ENCODE peak calls at places on chromosomes 3 and 15, in five cellular contexts. One of them, this sample, is unnamed.
A peak's percentile ranks its signal among the peaks of the same experiment; 100 is the strongest.

GRCh38 chr3:45139372-45139894 is 6.7 kb downstream of the CDCP1 start:
- DNase-seq in pancreas: no peak
- DNase-seq in cardiac muscle cell: no peak
- DNase-seq in fibroblast of pulmonary artery: no peak
- DNase-seq in mucosa of descending colon: no peak
- DNase-seq in this sample: peak; percentile 44

GRCh38 chr3:197027896-197028710 is 1.5 kb downstream of the MELTF start:
- DNase-seq in pancreas: no peak
- DNase-seq in cardiac muscle cell: no peak
- DNase-seq in fibroblast of pulmonary artery: no peak
- DNase-seq in mucosa of descending colon: no peak
- DNase-seq in this sample: no peak

GRCh38 chr3:135100349-135100741 is 305.3 kb downstream of the EPHB1 start:
- DNase-seq in pancreas: no peak
- DNase-seq in cardiac muscle cell: no peak
- DNase-seq in fibroblast of pulmonary artery: no peak
- DNase-seq in mucosa of descending colon: no peak
- DNase-seq in this sample: no peak

GRCh38 chr3:138442433-138442832 is 8.0 kb downstream of the ESYT3 start:
- DNase-seq in pancreas: no peak
- DNase-seq in cardiac muscle cell: no peak
- DNase-seq in fibroblast of pulmonary artery: peak; percentile 46
- DNase-seq in mucosa of descending colon: no peak
- DNase-seq in this sample: peak; percentile 36

GRCh38 chr15:86663304-86663703 is 583.6 kb downstream of the AGBL1 start:
- DNase-seq in pancreas: no peak
- DNase-seq in cardiac muscle cell: no peak
- DNase-seq in fibroblast of pulmonary artery: no peak
- DNase-seq in mucosa of descending colon: no peak
- DNase-seq in this sample: no peak

GRCh38 chr15:79834496-79834895 is 62.3 kb downstream of the MTHFS start:
- DNase-seq in pancreas: no peak
- DNase-seq in cardiac muscle cell: peak; percentile 96
- DNase-seq in fibroblast of pulmonary artery: no peak
- DNase-seq in mucosa of descending colon: no peak
- DNase-seq in this sample: no peak

GRCh38 chr3:100103558-100104441 is 10.5 kb downstream of the FILIP1L start:
- DNase-seq in pancreas: peak; percentile 41
- DNase-seq in cardiac muscle cell: no peak
- DNase-seq in fibroblast of pulmonary artery: peak; percentile 26
- DNase-seq in mucosa of descending colon: no peak
- DNase-seq in this sample: peak; percentile 69

GRCh38 chr3:43995078-43995928 is 246.4 kb upstream of the TOPAZ1 start:
- DNase-seq in pancreas: no peak
- DNase-seq in cardiac muscle cell: peak; percentile 41
- DNase-seq in fibroblast of pulmonary artery: no peak
- DNase-seq in mucosa of descending colon: no peak
- DNase-seq in this sample: peak; percentile 87

GRCh38 chr15:99928429-99928981 is 195.3 kb upstream of the LYSMD4 start:
- DNase-seq in pancreas: peak; percentile 83
- DNase-seq in cardiac muscle cell: peak; percentile 82
- DNase-seq in fibroblast of pulmonary artery: peak; percentile 82
- DNase-seq in mucosa of descending colon: peak; percentile 93
- DNase-seq in this sample: peak; percentile 78

GRCh38 chr3:57194641-57195040 is 5.1 kb downstream of the HESX1 start:
- DNase-seq in pancreas: no peak
- DNase-seq in cardiac muscle cell: no peak
- DNase-seq in fibroblast of pulmonary artery: no peak
- DNase-seq in mucosa of descending colon: no peak
- DNase-seq in this sample: no peak

GRCh38 chr3:165256554-165256953 is 60.4 kb upstream of the SLITRK3 start:
- DNase-seq in pancreas: no peak
- DNase-seq in cardiac muscle cell: no peak
- DNase-seq in fibroblast of pulmonary artery: no peak
- DNase-seq in mucosa of descending colon: no peak
- DNase-seq in this sample: no peak

GRCh38 chr15:80191897-80192595 is 39.2 kb downstream of the FAH start:
- DNase-seq in pancreas: no peak
- DNase-seq in cardiac muscle cell: no peak
- DNase-seq in fibroblast of pulmonary artery: no peak
- DNase-seq in mucosa of descending colon: no peak
- DNase-seq in this sample: no peak

GRCh38 chr3:36548712-36549111 is 168.4 kb downstream of the STAC start:
- DNase-seq in pancreas: no peak
- DNase-seq in cardiac muscle cell: no peak
- DNase-seq in fibroblast of pulmonary artery: no peak
- DNase-seq in mucosa of descending colon: no peak
- DNase-seq in this sample: no peak

GRCh38 chr15:34986326-34987181 is 1.5 kb downstream of the ZNF770 start:
- DNase-seq in pancreas: no peak
- DNase-seq in cardiac muscle cell: peak; percentile 28
- DNase-seq in fibroblast of pulmonary artery: no peak
- DNase-seq in mucosa of descending colon: no peak
- DNase-seq in this sample: no peak

GRCh38 chr3:46075816-46076215 is 48.5 kb upstream of the XCR1 start:
- DNase-seq in pancreas: no peak
- DNase-seq in cardiac muscle cell: no peak
- DNase-seq in fibroblast of pulmonary artery: no peak
- DNase-seq in mucosa of descending colon: no peak
- DNase-seq in this sample: no peak

GRCh38 chr3:23072672-23073071 is 130.5 kb upstream of the UBE2E2 start:
- DNase-seq in pancreas: no peak
- DNase-seq in cardiac muscle cell: no peak
- DNase-seq in fibroblast of pulmonary artery: no peak
- DNase-seq in mucosa of descending colon: no peak
- DNase-seq in this sample: no peak

GRCh38 chr3:59766165-59766872 is 716.5 kb upstream of the CFAP20DC start:
- DNase-seq in pancreas: no peak
- DNase-seq in cardiac muscle cell: no peak
- DNase-seq in fibroblast of pulmonary artery: peak; percentile 60
- DNase-seq in mucosa of descending colon: no peak
- DNase-seq in this sample: peak; percentile 92

GRCh38 chr3:72459588-72459987 is 388.7 kb downstream of the SHQ1 start:
- DNase-seq in pancreas: no peak
- DNase-seq in cardiac muscle cell: no peak
- DNase-seq in fibroblast of pulmonary artery: no peak
- DNase-seq in mucosa of descending colon: no peak
- DNase-seq in this sample: no peak

GRCh38 chr3:122074621-122075265 is 19.6 kb downstream of the CD86 start:
- DNase-seq in pancreas: peak; percentile 28
- DNase-seq in cardiac muscle cell: no peak
- DNase-seq in fibroblast of pulmonary artery: no peak
- DNase-seq in mucosa of descending colon: no peak
- DNase-seq in this sample: no peak

GRCh38 chr3:169044341-169045113 is 619.0 kb downstream of the MECOM start:
- DNase-seq in pancreas: no peak
- DNase-seq in cardiac muscle cell: no peak
- DNase-seq in fibroblast of pulmonary artery: peak; percentile 61
- DNase-seq in mucosa of descending colon: no peak
- DNase-seq in this sample: peak; percentile 80

GRCh38 chr15:70799667-70800450 is 36.5 kb upstream of the UACA start:
- DNase-seq in pancreas: no peak
- DNase-seq in cardiac muscle cell: peak; percentile 50
- DNase-seq in fibroblast of pulmonary artery: peak; percentile 98
- DNase-seq in mucosa of descending colon: no peak
- DNase-seq in this sample: peak; percentile 97

GRCh38 chr3:110684436-110684835 is 387.2 kb upstream of the NECTIN3 start:
- DNase-seq in pancreas: no peak
- DNase-seq in cardiac muscle cell: no peak
- DNase-seq in fibroblast of pulmonary artery: no peak
- DNase-seq in mucosa of descending colon: no peak
- DNase-seq in this sample: no peak

GRCh38 chr3:12708584-12709192 is 44.8 kb upstream of the RAF1 start:
- DNase-seq in pancreas: no peak
- DNase-seq in cardiac muscle cell: peak; percentile 72
- DNase-seq in fibroblast of pulmonary artery: peak; percentile 70
- DNase-seq in mucosa of descending colon: no peak
- DNase-seq in this sample: peak; percentile 84

GRCh38 chr3:172550347-172550943 is 27.2 kb upstream of the TNFSF10 start:
- DNase-seq in pancreas: no peak
- DNase-seq in cardiac muscle cell: no peak
- DNase-seq in fibroblast of pulmonary artery: peak; percentile 81
- DNase-seq in mucosa of descending colon: no peak
- DNase-seq in this sample: peak; percentile 77

GRCh38 chr3:160921020-160921635 is 165.1 kb downstream of the PPM1L start:
- DNase-seq in pancreas: no peak
- DNase-seq in cardiac muscle cell: peak; percentile 51
- DNase-seq in fibroblast of pulmonary artery: peak; percentile 66
- DNase-seq in mucosa of descending colon: no peak
- DNase-seq in this sample: peak; percentile 46

DNA sequence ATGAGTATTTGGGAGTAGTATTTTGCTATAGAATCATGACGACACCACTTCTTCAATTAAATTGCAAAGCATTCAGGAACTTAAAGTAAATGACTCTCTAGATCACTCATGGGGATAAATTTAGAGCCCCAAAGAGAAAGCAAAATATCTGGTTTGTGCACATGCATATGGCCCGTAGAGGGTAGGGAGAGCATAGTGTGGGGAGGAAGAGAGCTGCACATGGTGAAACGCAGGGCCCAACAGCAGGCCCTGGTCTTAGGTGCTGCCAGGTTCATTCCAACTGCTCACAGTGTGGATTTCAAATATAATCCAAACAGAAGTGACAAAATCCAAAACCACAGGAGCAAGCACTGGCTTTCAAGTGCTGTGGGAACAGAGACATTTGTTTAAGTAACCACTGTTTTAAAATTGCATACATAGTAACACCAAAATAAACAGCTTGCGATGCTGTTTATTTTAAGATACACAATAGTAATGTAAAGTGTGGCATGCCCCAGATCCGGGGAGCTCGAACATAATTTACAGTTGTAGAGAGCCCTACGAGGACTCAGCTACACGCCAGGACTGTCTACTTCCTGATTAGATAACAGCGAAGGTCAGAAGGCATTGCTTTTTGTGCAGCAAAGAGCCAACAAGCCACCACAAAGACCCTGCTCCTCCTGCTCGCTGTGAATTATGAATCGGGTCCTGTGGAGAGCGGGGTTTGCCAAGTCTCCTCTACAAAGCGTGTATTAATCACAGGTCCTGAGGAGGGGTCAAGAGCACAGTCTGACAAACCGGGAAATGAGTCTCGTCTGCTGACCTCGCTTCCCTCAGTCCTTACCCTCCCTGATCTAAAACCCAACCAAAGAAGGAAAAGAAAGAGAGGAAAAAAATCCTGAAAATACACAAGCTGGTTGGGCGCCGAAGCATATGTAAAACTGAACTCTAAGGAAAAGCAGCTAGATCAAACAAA is 80.6 kb downstream of the MEIS2 start:
- DNase-seq in pancreas: peak; percentile 55
- DNase-seq in cardiac muscle cell: peak; percentile 65
- DNase-seq in fibroblast of pulmonary artery: peak; percentile 70
- DNase-seq in mucosa of descending colon: no peak
- DNase-seq in this sample: no peak
- H3K4me3 ChIP-seq in pancreas: no peak overlapping the region
- H3K4me3 ChIP-seq in cardiac muscle cell: peak overlapping the region; percentile 7
- H3K4me3 ChIP-seq in fibroblast of pulmonary artery: peak overlapping the region; percentile 20
- H3K4me3 ChIP-seq in mucosa of descending colon: no peak overlapping the region
- H3K4me3 ChIP-seq in this sample: no peak overlapping the region

GRCh38 chr3:152942366-152942765 is 107.4 kb downstream of the P2RY1 start:
- DNase-seq in pancreas: no peak
- DNase-seq in cardiac muscle cell: no peak
- DNase-seq in fibroblast of pulmonary artery: no peak
- DNase-seq in mucosa of descending colon: no peak
- DNase-seq in this sample: peak; percentile 49

GRCh38 chr3:152937234-152937633 is 102.3 kb downstream of the P2RY1 start:
- DNase-seq in pancreas: no peak
- DNase-seq in cardiac muscle cell: no peak
- DNase-seq in fibroblast of pulmonary artery: peak; percentile 24
- DNase-seq in mucosa of descending colon: no peak
- DNase-seq in this sample: no peak

GRCh38 chr3:152943645-152944044 is 108.7 kb downstream of the P2RY1 start:
- DNase-seq in pancreas: no peak
- DNase-seq in cardiac muscle cell: no peak
- DNase-seq in fibroblast of pulmonary artery: peak; percentile 7
- DNase-seq in mucosa of descending colon: no peak
- DNase-seq in this sample: peak; percentile 17

GRCh38 chr3:152941825-152942224 is 106.9 kb downstream of the P2RY1 start:
- DNase-seq in pancreas: no peak
- DNase-seq in cardiac muscle cell: no peak
- DNase-seq in fibroblast of pulmonary artery: no peak
- DNase-seq in mucosa of descending colon: no peak
- DNase-seq in this sample: no peak

DNA sequence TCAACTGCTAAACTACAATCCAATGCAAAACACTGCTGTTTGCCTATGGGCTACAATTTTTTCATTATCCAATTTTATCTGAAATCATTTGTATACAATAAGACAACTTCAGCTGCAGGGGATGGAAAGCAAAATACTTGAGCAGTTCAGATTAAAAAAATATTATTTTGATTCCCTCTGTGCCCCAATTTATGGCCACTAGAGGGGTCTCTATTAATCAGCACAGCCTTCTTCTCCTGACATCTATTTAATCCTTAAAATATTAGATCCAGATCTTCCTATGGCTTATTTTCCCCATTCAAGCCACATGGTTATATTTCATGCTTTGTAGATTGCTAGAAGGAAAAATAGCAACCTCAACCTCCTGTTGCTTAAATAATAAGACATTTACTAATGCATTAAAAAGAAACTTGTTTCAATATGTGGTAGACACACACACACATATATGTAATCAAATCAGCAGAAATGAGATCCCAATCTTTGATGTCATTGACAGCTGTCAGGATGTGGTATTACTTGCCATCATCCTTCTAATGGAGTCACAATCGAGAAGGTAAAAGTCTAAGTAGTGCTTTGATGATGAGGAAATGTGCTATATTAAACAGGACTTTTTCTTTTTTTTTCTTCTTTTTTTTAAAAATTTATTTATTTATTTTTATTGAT is 104.2 kb downstream of the P2RY1 start:
- DNase-seq in pancreas: no peak
- DNase-seq in cardiac muscle cell: no peak
- DNase-seq in fibroblast of pulmonary artery: no peak
- DNase-seq in mucosa of descending colon: no peak
- DNase-seq in this sample: no peak
- TF ChIP-seq CTCF in pancreas: no peak
- TF ChIP-seq CTCF in cardiac muscle cell: no peak
- TF ChIP-seq CTCF in fibroblast of pulmonary artery: peak; percentile 17
- TF ChIP-seq CTCF in mucosa of descending colon: no peak
- TF ChIP-seq CTCF in this sample: no peak

DNA sequence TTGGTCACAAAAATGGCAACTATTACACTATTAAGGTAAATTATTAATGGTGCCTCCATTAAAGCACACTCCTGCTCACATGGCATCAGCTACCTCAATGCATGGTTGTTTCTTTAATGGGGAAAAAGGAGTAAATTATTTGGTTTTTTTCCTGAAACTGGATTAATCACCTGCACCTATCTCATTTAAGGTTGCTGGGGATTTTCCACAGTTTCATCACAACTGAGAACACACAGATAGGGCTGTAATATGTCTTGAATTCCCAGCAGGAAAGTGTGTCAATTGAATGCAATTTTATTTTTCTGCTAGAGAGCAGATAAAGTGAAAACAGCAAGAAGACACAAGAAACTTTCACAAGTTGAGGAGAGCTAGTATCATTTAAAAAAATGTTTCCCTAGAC is 36.4 kb downstream of the RFTN1 start:
- DNase-seq in pancreas: no peak
- DNase-seq in cardiac muscle cell: no peak
- DNase-seq in fibroblast of pulmonary artery: peak; percentile 80
- DNase-seq in mucosa of descending colon: no peak
- DNase-seq in this sample: no peak
- H3K4me3 ChIP-seq in pancreas: no peak overlapping the region
- H3K4me3 ChIP-seq in cardiac muscle cell: no peak overlapping the region
- H3K4me3 ChIP-seq in fibroblast of pulmonary artery: no peak overlapping the region
- H3K4me3 ChIP-seq in mucosa of descending colon: no peak overlapping the region
- H3K4me3 ChIP-seq in this sample: no peak overlapping the region

GRCh38 chr3:170357176-170357919 is at the start of gene SKIL:
- DNase-seq in pancreas: peak; percentile 98
- DNase-seq in cardiac muscle cell: peak; percentile 98
- DNase-seq in fibroblast of pulmonary artery: peak; percentile 98
- DNase-seq in mucosa of descending colon: peak; percentile 98
- DNase-seq in this sample: peak; percentile 98
- TF ChIP-seq CTCF in pancreas: peak; percentile 6
- TF ChIP-seq CTCF in cardiac muscle cell: peak; percentile 8
- TF ChIP-seq CTCF in fibroblast of pulmonary artery: no peak
- TF ChIP-seq CTCF in mucosa of descending colon: no peak
- TF ChIP-seq CTCF in this sample: no peak

This sample was measured in foreskin fibroblast.